ENCODE peak calls at places on chromosomes 7 and 10, in four cellular contexts. Z, T, K and M are unnamed samples.

GRCh38 chr10:132319853-132320669 is 11.9 kb upstream of the LRRC27 start:
- DNase-seq in Z (peak), T (no peak), K (peak), M (peak)

GRCh38 chr10:104897679-104898078 is 256.6 kb downstream of the SORCS3 start:
- DNase-seq in Z (no peak), T (no peak), K (no peak), M (no peak)

GRCh38 chr10:6650580-6650979 is 70.5 kb upstream of the PRKCQ start:
- DNase-seq in Z (no peak), T (no peak), K (no peak), M (no peak)

GRCh38 chr10:128080231-128080630 is 46.0 kb downstream of the MKI67 start:
- DNase-seq in Z (no peak), T (no peak), K (no peak), M (no peak)

GRCh38 chr10:132237396-132237795 is 50.6 kb downstream of the DPYSL4 start:
- DNase-seq in Z (no peak), T (no peak), K (no peak), M (no peak)

GRCh38 chr7:135385209-135385608 is 124.7 kb downstream of the CNOT4 start:
- DNase-seq in Z (no peak), T (peak), K (peak), M (no peak)

GRCh38 chr10:7608001-7608400 is 58.8 kb downstream of the ITIH5 start:
- DNase-seq in Z (no peak), T (no peak), K (no peak), M (no peak)

GRCh38 chr7:44978511-44979366 is at the start of gene MYO1G:
- DNase-seq in Z (peak), T (peak), K (no peak), M (no peak)

GRCh38 chr10:114412907-114413386 is 8.6 kb upstream of the AFAP1L2 start:
- DNase-seq in Z (no peak), T (peak), K (peak), M (peak)

GRCh38 chr7:80637911-80638765 is at the start of gene CD36:
- DNase-seq in Z (no peak), T (no peak), K (no peak), M (no peak)

GRCh38 chr7:149014309-149014708 is 14.0 kb downstream of the PDIA4 start:
- DNase-seq in Z (no peak), T (no peak), K (no peak), M (no peak)

GRCh38 chr7:28068811-28069216 is 111.8 kb downstream of the JAZF1 start:
- DNase-seq in Z (no peak), T (no peak), K (peak), M (peak)

GRCh38 chr10:70617798-70618568 is 15.4 kb upstream of the PRF1 start:
- DNase-seq in Z (peak), T (no peak), K (peak), M (peak)

GRCh38 chr7:24964177-24964576 is 15.8 kb downstream of the OSBPL3 start:
- DNase-seq in Z (no peak), T (no peak), K (no peak), M (no peak)

GRCh38 chr10:86177483-86178155 is 189.0 kb downstream of the GRID1 start:
- DNase-seq in Z (no peak), T (no peak), K (no peak), M (no peak)

GRCh38 chr10:88903715-88904114 is 23.7 kb downstream of the STAMBPL1 start:
- DNase-seq in Z (no peak), T (no peak), K (no peak), M (no peak)

GRCh38 chr10:17563452-17563851 is 53.7 kb downstream of the HACD1 start:
- DNase-seq in Z (no peak), T (no peak), K (no peak), M (no peak)

GRCh38 chr10:43966571-43966965 is 317.9 kb upstream of the ZNF32 start:
- DNase-seq in Z (peak), T (no peak), K (no peak), M (no peak)

GRCh38 chr7:75756340-75757297 is 15.4 kb downstream of the CCL26 start:
- DNase-seq in Z (no peak), T (no peak), K (peak), M (peak)

GRCh38 chr10:26516540-26517101 is 78.5 kb downstream of the APBB1IP start:
- DNase-seq in Z (no peak), T (no peak), K (peak), M (peak)

GRCh38 chr7:46715579-46715978 is 794.5 kb upstream of the IGFBP3 start:
- DNase-seq in Z (no peak), T (no peak), K (no peak), M (no peak)

GRCh38 chr7:90383879-90384278 is 19.4 kb upstream of the CLDN12 start:
- DNase-seq in Z (no peak), T (no peak), K (peak), M (peak)

GRCh38 chr7:13036256-13036765 is 348.9 kb downstream of the ARL4A start:
- DNase-seq in Z (no peak), T (no peak), K (peak), M (no peak)

GRCh38 chr10:62772186-62772950 is 32.2 kb upstream of the ADO start:
- DNase-seq in Z (no peak), T (no peak), K (peak), M (no peak)

GRCh38 chr7:12951397-12951801 is 264.0 kb downstream of the ARL4A start:
- DNase-seq in Z (no peak), T (no peak), K (peak), M (peak)

GRCh38 chr7:21579341-21580072 is 36.7 kb downstream of the DNAH11 start:
- DNase-seq in Z (no peak), T (no peak), K (peak), M (peak)

GRCh38 chr10:103281753-103282152 is 4.8 kb downstream of the INA start:
- DNase-seq in Z (no peak), T (no peak), K (peak), M (no peak)